ENCODE peak calls at places on chromosome 3, in four cellular contexts. One of them, this sample, is unnamed.

GRCh38 chr3:67357610-67358458 is 296.6 kb downstream of the SUCLG2 start:
- DNase-seq in HCT116: peak; percentile 59
- DNase-seq in HepG2: peak; percentile 68
- DNase-seq in H1: peak; percentile 71
- DNase-seq in this sample: peak; percentile 76

GRCh38 chr3:55487376-55488241 is 503 bp upstream of the WNT5A start:
- DNase-seq in HCT116: no peak
- DNase-seq in HepG2: no peak
- DNase-seq in H1: no peak
- DNase-seq in this sample: peak; percentile 25

GRCh38 chr3:126259411-126260391 is 79.3 kb upstream of the ALDH1L1 start:
- DNase-seq in HCT116: no peak
- DNase-seq in HepG2: peak; percentile 29
- DNase-seq in H1: no peak
- DNase-seq in this sample: peak; percentile 52

GRCh38 chr3:134378384-134378783 is 4.1 kb upstream of the AMOTL2 start:
- DNase-seq in HCT116: peak; percentile 47
- DNase-seq in HepG2: peak; percentile 50
- DNase-seq in H1: peak; percentile 63
- DNase-seq in this sample: peak; percentile 55

GRCh38 chr3:52099006-52099405 is 42.6 kb upstream of the DUSP7 start:
- DNase-seq in HCT116: no peak
- DNase-seq in HepG2: peak; percentile 38
- DNase-seq in H1: no peak
- DNase-seq in this sample: no peak

GRCh38 chr3:37863949-37864822 is 2.5 kb downstream of the CTDSPL start:
- DNase-seq in HCT116: no peak
- DNase-seq in HepG2: peak; percentile 61
- DNase-seq in H1: no peak
- DNase-seq in this sample: no peak

GRCh38 chr3:99709686-99710085 is 71.3 kb downstream of the COL8A1 start:
- DNase-seq in HCT116: no peak
- DNase-seq in HepG2: no peak
- DNase-seq in H1: no peak
- DNase-seq in this sample: no peak

GRCh38 chr3:191070201-191070600 is 128.8 kb upstream of the OSTN start:
- DNase-seq in HCT116: no peak
- DNase-seq in HepG2: no peak
- DNase-seq in H1: no peak
- DNase-seq in this sample: no peak

GRCh38 chr3:112360574-112360973 is 27.6 kb downstream of the CD200 start:
- DNase-seq in HCT116: no peak
- DNase-seq in HepG2: no peak
- DNase-seq in H1: no peak
- DNase-seq in this sample: no peak

GRCh38 chr3:119294402-119294888 is 262 bp downstream of the ARHGAP31 start:
- DNase-seq in HCT116: no peak
- DNase-seq in HepG2: no peak
- DNase-seq in H1: no peak
- DNase-seq in this sample: no peak

GRCh38 chr3:127162947-127163645 is 29.8 kb upstream of the PRR23E start:
- DNase-seq in HCT116: no peak
- DNase-seq in HepG2: no peak
- DNase-seq in H1: no peak
- DNase-seq in this sample: no peak

GRCh38 chr3:148429206-148429605 is 268.5 kb upstream of the AGTR1 start:
- DNase-seq in HCT116: no peak
- DNase-seq in HepG2: no peak
- DNase-seq in H1: no peak
- DNase-seq in this sample: no peak

GRCh38 chr3:197807969-197808587 is 17.0 kb downstream of the LRCH3 start:
- DNase-seq in HCT116: no peak
- DNase-seq in HepG2: no peak
- DNase-seq in H1: no peak
- DNase-seq in this sample: no peak

GRCh38 chr3:138284079-138284478 is 45.6 kb downstream of the NME9 start:
- DNase-seq in HCT116: no peak
- DNase-seq in HepG2: no peak
- DNase-seq in H1: no peak
- DNase-seq in this sample: no peak

DNA sequence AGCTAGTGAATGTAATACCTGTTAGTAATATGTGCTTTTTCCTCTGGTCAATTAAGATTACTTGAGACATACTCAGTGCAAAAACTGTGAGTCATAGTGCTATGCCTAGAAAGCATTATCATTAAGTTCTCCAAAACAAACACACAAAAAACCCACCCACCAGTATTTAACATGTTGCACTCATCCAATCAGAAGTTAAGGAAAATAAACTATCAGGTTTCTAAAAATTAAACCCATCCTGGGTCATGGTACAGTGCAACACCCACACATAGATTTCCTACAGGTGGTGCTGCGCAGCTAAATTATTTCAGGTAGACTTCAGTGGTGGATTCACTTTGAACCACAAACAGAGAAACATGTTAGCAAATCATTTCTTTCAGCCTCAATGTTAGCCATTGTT is 264.4 kb upstream of the VEPH1 start:
- DNase-seq in HCT116: no peak
- DNase-seq in HepG2: no peak
- DNase-seq in H1: no peak
- DNase-seq in this sample: no peak
- TF ChIP-seq JUND in HCT116: no peak
- TF ChIP-seq JUND in HepG2: no peak
- TF ChIP-seq JUND in H1: no peak
- TF ChIP-seq JUND in this sample: no peak

GRCh38 chr3:174498638-174499037 is 360.5 kb upstream of the NAALADL2 start:
- DNase-seq in HCT116: no peak
- DNase-seq in HepG2: no peak
- DNase-seq in H1: no peak
- DNase-seq in this sample: no peak
- TF ChIP-seq JUND in HCT116: no peak
- TF ChIP-seq JUND in HepG2: no peak
- TF ChIP-seq JUND in H1: no peak
- TF ChIP-seq JUND in this sample: no peak

GRCh38 chr3:7695067-7695466 is 806.6 kb upstream of the LMCD1 start:
- DNase-seq in HCT116: no peak
- DNase-seq in HepG2: no peak
- DNase-seq in H1: no peak
- DNase-seq in this sample: no peak
- TF ChIP-seq JUND in HCT116: no peak
- TF ChIP-seq JUND in HepG2: no peak
- TF ChIP-seq JUND in H1: no peak
- TF ChIP-seq JUND in this sample: no peak

GRCh38 chr3:150972379-150972985 is at the start of gene CLRN1:
- DNase-seq in HCT116: no peak
- DNase-seq in HepG2: no peak
- DNase-seq in H1: no peak
- DNase-seq in this sample: no peak

GRCh38 chr3:150965436-150965835 is 7.1 kb downstream of the CLRN1 start:
- DNase-seq in HCT116: no peak
- DNase-seq in HepG2: no peak
- DNase-seq in H1: no peak
- DNase-seq in this sample: no peak

GRCh38 chr3:150970665-150971327 is 1.7 kb downstream of the CLRN1 start:
- DNase-seq in HCT116: peak; percentile 8
- DNase-seq in HepG2: no peak
- DNase-seq in H1: no peak
- DNase-seq in this sample: no peak

GRCh38 chr3:150968341-150968740 is 4.2 kb downstream of the CLRN1 start:
- DNase-seq in HCT116: no peak
- DNase-seq in HepG2: no peak
- DNase-seq in H1: no peak
- DNase-seq in this sample: no peak
- TF ChIP-seq JUND in HCT116: no peak
- TF ChIP-seq JUND in HepG2: no peak
- TF ChIP-seq JUND in H1: no peak
- TF ChIP-seq JUND in this sample: no peak

This sample was measured in T47D.